ENCODE peak calls at places on chromosomes 2 and 18, in four cellular contexts. S, W, N and U are unnamed samples.

GRCh38 chr2:24022324-24022974 is 12.6 kb downstream of the MFSD2B start:
- DNase-seq in W (no peak), S (no peak), N (no peak), U (no peak)

GRCh38 chr2:126953483-126953882 is 54.8 kb downstream of the TEX51 start:
- DNase-seq in N (no peak), S (peak), W (no peak), U (no peak)

GRCh38 chr18:26780520-26781325 is 84.8 kb downstream of the AQP4 start:
- DNase-seq in W (no peak), S (peak), N (no peak), U (no peak)

GRCh38 chr2:172179045-172179742 is 76.5 kb upstream of the DLX2 start:
- DNase-seq in W (no peak), N (no peak), S (no peak), U (no peak)

GRCh38 chr2:118105497-118105896 is 17.2 kb downstream of the INSIG2 start:
- DNase-seq in N (no peak), W (no peak), S (no peak), U (no peak)

GRCh38 chr18:60130289-60130688 is 230.5 kb downstream of the PMAIP1 start:
- DNase-seq in W (no peak), N (no peak), S (no peak), U (no peak)

GRCh38 chr2:61499060-61499459 is 28.2 kb upstream of the USP34 start:
- DNase-seq in S (no peak), W (no peak), N (no peak), U (no peak)

GRCh38 chr2:77831878-77832277 is 309.7 kb upstream of the LRRTM4 start:
- DNase-seq in W (no peak), S (no peak), N (no peak), U (no peak)

GRCh38 chr2:30487603-30488002 is 40.6 kb downstream of the LCLAT1 start:
- DNase-seq in W (no peak), S (no peak), N (no peak), U (no peak)

DNA sequence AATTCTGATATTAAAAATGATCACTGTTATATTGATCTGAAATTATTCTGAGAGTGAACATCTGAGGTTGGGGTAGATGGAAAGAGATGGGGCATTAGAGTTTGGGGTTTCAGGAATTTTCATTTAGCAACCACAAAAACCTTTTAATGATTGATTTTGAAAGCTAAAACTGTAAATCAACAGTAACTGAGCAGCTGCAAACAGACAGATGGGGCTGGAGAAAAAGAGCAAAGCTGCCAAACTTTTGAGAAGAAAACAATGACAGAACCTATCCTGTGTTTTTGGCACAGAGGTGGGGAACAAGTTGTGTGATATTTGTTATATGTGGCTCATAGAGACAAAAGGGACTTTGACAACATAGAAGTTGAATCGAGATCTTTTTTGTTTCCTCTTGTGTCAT is 415.7 kb upstream of the DSEL start:
- DNase-seq in W (no peak), N (no peak), S (no peak), U (no peak)
- H3K27ac ChIP-seq in W (no peak), N (no peak), S (no peak), U (no peak)

GRCh38 chr2:161008311-161008710 is 151.9 kb upstream of the TANK start:
- DNase-seq in N (no peak), S (no peak), W (no peak), U (no peak)
- H3K27ac ChIP-seq in N (no peak), S (no peak), W (no peak), U (no peak)

GRCh38 chr18:11322006-11322405 is 172.6 kb upstream of the PIEZO2 start:
- DNase-seq in N (no peak), W (no peak), S (no peak), U (no peak)
- H3K27ac ChIP-seq in N (no peak), W (no peak), S (no peak), U (no peak)

DNA sequence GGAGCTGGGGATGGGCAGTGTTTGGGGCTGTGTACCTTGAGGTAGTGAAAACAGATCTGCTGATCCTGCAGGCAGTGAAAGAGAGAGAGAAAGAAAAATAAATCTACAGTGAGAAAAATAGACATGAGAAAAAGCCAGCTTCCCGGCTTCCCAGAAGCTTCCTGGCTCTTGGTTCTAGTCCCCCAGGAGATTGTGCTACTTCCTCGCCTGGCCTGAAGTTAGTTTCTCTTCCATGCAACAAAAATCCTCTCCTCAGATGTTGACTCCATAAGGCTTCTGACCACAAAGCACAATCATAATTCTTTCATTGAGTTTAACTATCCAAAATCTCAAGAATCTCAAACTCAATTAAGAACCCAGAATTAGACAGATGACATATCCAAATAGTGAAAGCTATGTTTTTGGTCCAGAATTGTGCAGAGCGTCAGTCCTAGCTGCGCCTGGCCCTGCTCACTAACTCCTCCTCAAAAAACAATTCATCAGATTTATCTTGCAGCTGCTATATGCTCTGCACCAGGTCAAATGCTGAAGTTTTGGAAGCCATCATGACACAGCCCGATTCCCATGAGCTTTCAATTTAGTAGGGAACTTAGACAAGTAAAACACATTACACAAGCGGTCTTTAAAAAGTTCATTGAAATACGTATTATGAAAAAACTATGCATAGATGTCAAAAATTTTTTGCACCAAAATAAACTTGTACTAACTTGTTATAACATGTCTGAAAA is 20.1 kb upstream of the NAB1 start:
- DNase-seq in W (no peak), S (no peak), N (no peak), U (no peak)
- H3K27ac ChIP-seq in W (peak), S (peak), N (peak), U (no peak)